ENCODE peak calls at places on chromosomes 2 and 18, in seven cellular contexts. K is fibroblast of lung; A is stimulated activated CD4-positive, alpha-beta T cell treated with anti-CD3 and anti-CD28 coated beads, TNF-alpha, amount 100 ng/mL, for 1 hour; P is activated CD4-positive, alpha-beta T cell treated with anti-CD3 and anti-CD28 coated beads, Interleukin-2, amount 50 U/mL, for 4 hours; H is occipital lobe; X is glutamatergic neuron; J is HEK293T. F is an unnamed sample.

GRCh38 chr18:48631851-48632250 is 93.0 kb downstream of the CTIF start:
- DNase-seq in H (no peak), K (no peak), P (no peak), A (no peak), X (peak), J (no peak), F (no peak)

GRCh38 chr2:230582851-230583283 is 129.8 kb upstream of the CAB39 start:
- DNase-seq in X (no peak), H (no peak), K (peak), P (no peak), J (no peak), A (no peak), F (peak)

GRCh38 chr2:231409773-231410172 is 14.3 kb downstream of the B3GNT7 start:
- DNase-seq in J (no peak), K (no peak), P (no peak), X (no peak), A (no peak), H (no peak), F (no peak)

GRCh38 chr18:45073556-45073955 is 392.9 kb downstream of the SETBP1 start:
- DNase-seq in A (no peak), X (no peak), H (no peak), J (no peak), P (no peak), K (no peak), F (no peak)

GRCh38 chr2:36484454-36484853 is 113.5 kb downstream of the FEZ2 start:
- DNase-seq in P (no peak), A (no peak), H (no peak), X (no peak), J (no peak), K (no peak), F (no peak)

GRCh38 chr2:127056086-127056485 is 50.9 kb downstream of the BIN1 start:
- DNase-seq in A (no peak), H (no peak), P (no peak), X (no peak), J (no peak), K (no peak), F (no peak)

GRCh38 chr2:48356701-48357322 is 173.1 kb upstream of the STON1 start:
- DNase-seq in X (no peak), K (peak), H (no peak), J (no peak), P (no peak), A (peak), F (no peak)

GRCh38 chr2:237922641-237923361 is 44.0 kb upstream of the UBE2F start:
- DNase-seq in K (no peak), P (peak), H (no peak), A (no peak), X (no peak), J (no peak), F (no peak)

GRCh38 chr2:121076885-121077549 is 208.0 kb downstream of the TFCP2L1 start:
- DNase-seq in X (peak), H (no peak), A (peak), J (peak), P (peak), K (peak), F (no peak)

GRCh38 chr2:191038241-191038725 is 24.3 kb upstream of the STAT1 start:
- DNase-seq in H (no peak), J (no peak), K (peak), P (no peak), X (no peak), A (no peak), F (peak)

GRCh38 chr2:33167655-33168245 is 221.0 kb downstream of the LTBP1 start:
- DNase-seq in X (no peak), H (no peak), J (no peak), K (no peak), P (no peak), A (no peak), F (no peak)

GRCh38 chr2:20738789-20739188 is 71.8 kb downstream of the GDF7 start:
- DNase-seq in J (no peak), K (no peak), X (no peak), P (no peak), H (no peak), A (no peak), F (no peak)

GRCh38 chr2:48417843-48418838 is 111.8 kb upstream of the STON1 start:
- DNase-seq in H (no peak), J (no peak), P (no peak), K (no peak), A (no peak), X (no peak), F (no peak)

GRCh38 chr2:20623741-20624155 is 27.1 kb downstream of the HS1BP3 start:
- DNase-seq in J (no peak), H (no peak), A (no peak), X (peak), P (no peak), K (no peak), F (no peak)